ENCODE peak calls at places on chromosomes 12 and 14, in seven cellular contexts. W is HCT116; D is heart right ventricle; L is stomach; C is aorta; B is CD8-positive, alpha-beta T cell; S is heart left ventricle. G is an unnamed sample.

GRCh38 chr12:94679554-94679953 is 29.2 kb upstream of the TMCC3 start:
- DNase-seq in W (no peak), D (no peak), L (no peak), C (no peak), B (no peak), S (no peak), G (no peak)

GRCh38 chr14:90785474-90785873 is 30.8 kb downstream of the TTC7B start:
- DNase-seq in W (peak), D (peak), L (peak), C (peak), B (no peak), S (no peak), G (no peak)

GRCh38 chr14:80464531-80465149 is 253.3 kb upstream of the DIO2 start:
- DNase-seq in W (no peak), D (no peak), L (no peak), C (no peak), B (no peak), S (no peak), G (no peak)

GRCh38 chr12:104478396-104479140 is 21.8 kb downstream of the CHST11 start:
- DNase-seq in W (no peak), D (no peak), L (no peak), C (no peak), B (no peak), S (no peak), G (peak)

GRCh38 chr12:116406529-116406928 is 129.0 kb upstream of the MED13L start:
- DNase-seq in W (peak), D (peak), L (peak), C (peak), B (no peak), S (peak), G (peak)

GRCh38 chr12:43733687-43734086 is 24.9 kb downstream of the PUS7L start:
- DNase-seq in W (no peak), D (no peak), L (no peak), C (no peak), B (no peak), S (no peak), G (no peak)

GRCh38 chr14:56145965-56146364 is 27.8 kb downstream of the PELI2 start:
- DNase-seq in W (no peak), D (no peak), L (no peak), C (no peak), B (no peak), S (no peak), G (no peak)

GRCh38 chr12:56978397-56979138 is 21.2 kb upstream of the RDH16 start:
- DNase-seq in W (no peak), D (no peak), L (no peak), C (no peak), B (no peak), S (no peak), G (no peak)

GRCh38 chr12:50403001-50403440 is 2.3 kb downstream of the LARP4 start:
- DNase-seq in W (no peak), D (no peak), L (no peak), C (no peak), B (no peak), S (no peak), G (no peak)

GRCh38 chr14:41668346-41668745 is 61.7 kb downstream of the LRFN5 start:
- DNase-seq in W (no peak), D (no peak), L (no peak), C (no peak), B (no peak), S (no peak), G (no peak)

GRCh38 chr12:23729354-23729753 is 220.1 kb downstream of the SOX5 start:
- DNase-seq in W (no peak), D (no peak), L (no peak), C (no peak), B (no peak), S (no peak), G (no peak)

GRCh38 chr12:127145543-127145928 is 1121.4 kb upstream of the TMEM132C start:
- DNase-seq in W (no peak), D (no peak), L (no peak), C (no peak), B (no peak), S (no peak), G (no peak)

GRCh38 chr12:75329918-75330826 is at the start of gene CAPS2:
- DNase-seq in W (peak), D (peak), L (peak), C (peak), B (peak), S (peak), G (peak)

GRCh38 chr12:89559753-89560152 is 33.9 kb upstream of the POC1B start:
- DNase-seq in W (no peak), D (no peak), L (no peak), C (no peak), B (no peak), S (no peak), G (no peak)

GRCh38 chr12:75750950-75751349 is 239.5 kb upstream of the KRR1 start:
- DNase-seq in W (no peak), D (no peak), L (no peak), C (no peak), B (no peak), S (no peak), G (no peak)

GRCh38 chr14:59098377-59098776 is 90.1 kb upstream of the DAAM1 start:
- DNase-seq in W (no peak), D (no peak), L (no peak), C (no peak), B (no peak), S (no peak), G (no peak)

GRCh38 chr14:102316048-102316745 is 3.3 kb upstream of the ZNF839 start:
- DNase-seq in W (no peak), D (no peak), L (no peak), C (peak), B (no peak), S (peak), G (peak)

GRCh38 chr12:84741727-84742126 is 170.9 kb downstream of the SLC6A15 start:
- DNase-seq in W (no peak), D (no peak), L (no peak), C (no peak), B (no peak), S (no peak), G (no peak)

GRCh38 chr14:34064349-34064748 is 113.5 kb upstream of the EGLN3 start:
- DNase-seq in W (no peak), D (no peak), L (peak), C (peak), B (no peak), S (peak), G (no peak)

GRCh38 chr12:47216150-47216677 is 136.5 kb upstream of the AMIGO2 start:
- DNase-seq in W (no peak), D (no peak), L (no peak), C (peak), B (peak), S (peak), G (no peak)

GRCh38 chr12:21413369-21414277 is 23.8 kb upstream of the PYROXD1 start:
- DNase-seq in W (no peak), D (no peak), L (no peak), C (no peak), B (no peak), S (no peak), G (no peak)

GRCh38 chr14:69484444-69485113 is at the start of gene PLEKHD1:
- DNase-seq in W (peak), D (no peak), L (peak), C (no peak), B (no peak), S (no peak), G (no peak)

GRCh38 chr14:75125617-75126016 is 1.2 kb downstream of the NEK9 start:
- DNase-seq in W (no peak), D (no peak), L (no peak), C (no peak), B (no peak), S (no peak), G (no peak)

GRCh38 chr12:59578239-59578638 is 17.6 kb upstream of the SLC16A7 start:
- DNase-seq in W (no peak), D (no peak), L (no peak), C (no peak), B (no peak), S (no peak), G (peak)

GRCh38 chr12:109752117-109753053 is 38.8 kb downstream of the FAM222A start:
- DNase-seq in W (no peak), D (no peak), L (peak), C (peak), B (no peak), S (no peak), G (no peak)

DNA sequence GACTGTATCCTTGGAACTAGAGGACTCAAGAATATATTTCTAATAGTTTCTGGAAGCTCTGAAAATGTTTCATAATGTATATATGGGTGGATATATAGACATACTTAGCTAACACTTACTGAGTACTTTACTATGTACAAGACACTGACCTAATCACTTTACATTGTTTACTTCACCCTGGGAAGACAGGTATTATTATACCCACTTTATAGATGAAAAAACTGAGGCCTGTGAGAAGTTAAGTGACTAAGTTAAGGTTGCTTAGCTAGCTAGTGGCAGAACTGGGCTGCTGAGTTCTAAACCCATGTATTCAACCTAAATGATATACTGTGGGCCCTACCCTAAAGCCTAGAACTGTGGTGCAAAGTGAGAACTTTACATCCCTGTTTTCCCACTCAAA is 79.1 kb upstream of the SSTR1 start:
- DNase-seq in W (no peak), D (no peak), L (no peak), C (no peak), B (no peak), S (no peak), G (no peak)
- H3K4me3 ChIP-seq in W (no peak), D (no peak), L (no peak), C (no peak), B (no peak), S (no peak), G (no peak)

DNA sequence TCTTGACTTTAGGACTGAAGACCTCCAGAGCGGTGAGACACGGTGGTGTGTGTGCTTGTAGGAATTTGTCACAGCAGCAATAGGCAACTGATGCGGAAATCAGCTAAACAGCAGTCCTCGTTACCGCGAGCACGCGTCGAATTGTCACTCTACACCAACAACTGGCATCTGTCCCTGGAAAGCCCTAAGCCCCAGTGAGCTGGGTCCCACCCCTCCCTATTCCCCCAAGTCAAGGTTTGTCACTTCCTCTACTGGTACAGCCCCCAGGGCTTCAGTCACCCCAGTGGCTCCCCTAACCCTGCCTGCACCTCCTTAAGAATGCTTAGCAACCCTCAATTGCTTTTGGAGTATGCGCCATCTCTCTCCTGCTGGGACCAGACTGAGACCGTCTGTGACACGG is 173.6 kb downstream of the PIWIL1 start:
- DNase-seq in W (no peak), D (no peak), L (no peak), C (no peak), B (no peak), S (no peak), G (no peak)
- H3K4me3 ChIP-seq in W (no peak), D (no peak), L (no peak), C (no peak), B (no peak), S (no peak), G (no peak)

DNA sequence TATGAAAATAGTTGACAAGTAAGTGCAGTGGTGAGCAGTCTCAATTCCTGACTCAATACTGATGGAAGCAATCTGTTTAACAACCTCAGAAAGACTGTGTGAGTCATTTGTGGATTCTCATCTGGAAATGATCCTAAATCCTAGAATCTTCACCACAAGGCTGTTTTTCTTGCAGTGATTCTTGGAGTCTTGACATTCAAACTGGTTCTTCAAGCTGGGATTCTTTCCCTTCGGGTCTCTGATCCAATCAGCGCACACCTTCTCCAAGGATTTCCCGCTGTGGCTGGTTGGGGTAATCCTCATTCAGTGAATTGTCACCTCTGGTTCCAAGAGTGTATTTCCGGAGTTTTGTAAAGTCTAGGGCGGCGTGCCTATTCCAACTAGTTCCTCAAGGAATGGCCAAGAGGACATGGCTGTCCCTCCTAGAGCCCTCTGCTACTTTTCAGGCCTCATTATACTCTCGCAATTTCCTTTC is 37.7 kb upstream of the FOXJ2 start:
- DNase-seq in W (no peak), D (no peak), L (no peak), C (no peak), B (no peak), S (no peak), G (no peak)
- H3K4me3 ChIP-seq in W (no peak), D (no peak), L (no peak), C (no peak), B (no peak), S (no peak), G (no peak)

DNA sequence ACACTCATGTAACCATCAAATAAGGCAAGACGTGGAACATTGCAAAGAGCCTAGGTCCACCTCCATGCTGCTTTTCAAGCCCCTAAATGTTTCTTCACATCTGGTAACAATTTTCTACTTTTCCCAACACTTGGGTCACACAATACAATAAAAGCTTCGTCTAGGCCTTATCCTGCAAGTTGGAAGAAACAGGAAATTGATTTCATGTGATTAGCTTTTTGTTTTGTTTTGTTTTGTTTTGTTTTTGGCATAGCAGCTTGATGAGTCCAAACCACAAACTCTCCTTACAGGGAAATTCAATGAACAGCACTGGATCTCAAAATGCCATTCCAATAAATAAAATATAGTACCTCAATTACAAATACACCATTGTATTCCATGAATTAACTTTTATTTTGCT is 19.3 kb downstream of the TAS2R50 start:
- DNase-seq in W (no peak), D (no peak), L (no peak), C (no peak), B (no peak), S (no peak), G (no peak)
- H3K4me3 ChIP-seq in W (no peak), D (no peak), L (no peak), C (no peak), B (no peak), S (no peak), G (no peak)

GRCh38 chr12:30795410-30795659 is 40.6 kb upstream of the CAPRIN2 start:
- DNase-seq in W (no peak), D (no peak), L (no peak), C (no peak), B (no peak), S (no peak), G (no peak)

GRCh38 chr12:30796508-30796780 is 41.7 kb upstream of the CAPRIN2 start:
- DNase-seq in W (no peak), D (peak), L (no peak), C (peak), B (no peak), S (no peak), G (no peak)

GRCh38 chr12:30794020-30794419 is 39.3 kb upstream of the CAPRIN2 start:
- DNase-seq in W (no peak), D (no peak), L (no peak), C (no peak), B (no peak), S (no peak), G (no peak)

GRCh38 chr12:30795660-30796507 is 41.1 kb upstream of the CAPRIN2 start:
- DNase-seq in W (peak), D (peak), L (peak), C (peak), B (peak), S (peak), G (no peak)

DNA sequence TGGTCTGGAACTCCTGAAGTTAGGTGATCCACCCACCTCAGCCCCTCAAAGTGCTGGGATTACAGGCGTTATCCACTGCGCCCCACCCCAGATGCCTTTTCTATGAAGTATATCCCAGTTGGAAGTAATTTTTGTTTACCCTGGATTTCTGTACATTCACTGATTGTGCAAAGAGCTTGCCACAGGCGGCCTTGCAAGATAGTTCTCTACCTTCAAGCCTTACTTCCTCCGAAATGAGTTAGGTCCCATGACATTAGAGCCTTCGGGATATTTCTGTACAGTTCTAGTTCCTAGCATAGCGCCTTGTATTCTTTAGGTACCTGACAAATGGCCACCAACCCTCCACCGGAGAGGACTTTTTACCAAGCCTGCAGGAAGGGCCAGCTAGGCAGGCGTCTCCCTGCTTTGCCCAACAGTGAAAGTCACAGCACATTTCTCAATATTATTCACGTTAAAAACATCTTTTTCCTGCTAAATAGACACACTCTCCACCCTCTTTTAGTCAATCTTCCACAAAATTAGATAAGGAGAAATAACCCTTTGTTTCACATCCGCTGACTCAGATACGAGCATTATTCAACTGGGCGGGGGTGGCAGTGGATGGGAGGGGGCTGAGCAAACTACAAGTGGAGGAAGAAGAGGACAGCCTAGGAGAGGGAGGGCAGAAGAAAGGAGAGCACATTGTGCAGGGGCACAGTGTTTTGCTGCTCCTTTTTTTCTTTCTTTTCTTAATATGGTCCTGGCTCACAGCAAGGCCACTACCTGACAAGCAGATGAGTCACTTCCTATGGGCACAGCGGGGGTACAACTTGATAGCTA is 40.0 kb upstream of the CAPRIN2 start:
- DNase-seq in W (peak), D (no peak), L (no peak), C (no peak), B (no peak), S (peak), G (no peak)
- H3K4me3 ChIP-seq in W (peak), D (no peak), L (peak), C (no peak), B (no peak), S (peak), G (no peak)